ENCODE peak calls at places on chromosome 12, in seven cellular contexts. One of them, this sample, is unnamed.

GRCh38 chr12:67348683-67349082 is 79.5 kb downstream of the CAND1 start:
- DNase-seq in MCF 10A: no peak
- DNase-seq in tibial artery: no peak
- DNase-seq in uterus: no peak
- DNase-seq in fibroblast of mammary gland: no peak
- DNase-seq in lower leg skin: no peak
- DNase-seq in GM10248: no peak
- DNase-seq in this sample: no peak

GRCh38 chr12:129901256-129901655 is 2.6 kb downstream of the TMEM132D start:
- DNase-seq in MCF 10A: peak
- DNase-seq in tibial artery: no peak
- DNase-seq in GM10248: no peak
- DNase-seq in fibroblast of mammary gland: peak
- DNase-seq in lower leg skin: no peak
- DNase-seq in uterus: no peak
- DNase-seq in this sample: no peak

GRCh38 chr12:5013206-5013830 is 30.4 kb upstream of the KCNA5 start:
- DNase-seq in MCF 10A: no peak
- DNase-seq in GM10248: no peak
- DNase-seq in fibroblast of mammary gland: peak
- DNase-seq in uterus: no peak
- DNase-seq in tibial artery: no peak
- DNase-seq in lower leg skin: no peak
- DNase-seq in this sample: no peak

GRCh38 chr12:46101121-46101869 is 110.9 kb upstream of the SCAF11 start:
- DNase-seq in fibroblast of mammary gland: peak
- DNase-seq in lower leg skin: no peak
- DNase-seq in tibial artery: no peak
- DNase-seq in MCF 10A: peak
- DNase-seq in uterus: no peak
- DNase-seq in GM10248: no peak
- DNase-seq in this sample: no peak

GRCh38 chr12:42364692-42365091 is 38.7 kb downstream of the PPHLN1 start:
- DNase-seq in uterus: no peak
- DNase-seq in tibial artery: no peak
- DNase-seq in GM10248: no peak
- DNase-seq in fibroblast of mammary gland: no peak
- DNase-seq in lower leg skin: no peak
- DNase-seq in MCF 10A: no peak
- DNase-seq in this sample: no peak

GRCh38 chr12:97968641-97969171 is 506.1 kb downstream of the RMST start:
- DNase-seq in fibroblast of mammary gland: no peak
- DNase-seq in MCF 10A: no peak
- DNase-seq in lower leg skin: no peak
- DNase-seq in GM10248: no peak
- DNase-seq in tibial artery: no peak
- DNase-seq in uterus: no peak
- DNase-seq in this sample: no peak

GRCh38 chr12:4322789-4323188 is 1.8 kb downstream of the TIGAR start:
- DNase-seq in MCF 10A: no peak
- DNase-seq in GM10248: no peak
- DNase-seq in fibroblast of mammary gland: no peak
- DNase-seq in uterus: no peak
- DNase-seq in lower leg skin: no peak
- DNase-seq in tibial artery: no peak
- DNase-seq in this sample: peak

GRCh38 chr12:64675795-64676194 is 65.5 kb downstream of the RASSF3 start:
- DNase-seq in MCF 10A: peak
- DNase-seq in fibroblast of mammary gland: peak
- DNase-seq in tibial artery: peak
- DNase-seq in uterus: no peak
- DNase-seq in GM10248: no peak
- DNase-seq in lower leg skin: peak
- DNase-seq in this sample: no peak

GRCh38 chr12:6070472-6071257 is 53.8 kb downstream of the VWF start:
- DNase-seq in uterus: no peak
- DNase-seq in tibial artery: no peak
- DNase-seq in GM10248: no peak
- DNase-seq in fibroblast of mammary gland: no peak
- DNase-seq in MCF 10A: no peak
- DNase-seq in lower leg skin: no peak
- DNase-seq in this sample: no peak

GRCh38 chr12:14454098-14454907 is 88.8 kb downstream of the ATF7IP start:
- DNase-seq in uterus: no peak
- DNase-seq in tibial artery: no peak
- DNase-seq in fibroblast of mammary gland: peak
- DNase-seq in MCF 10A: peak
- DNase-seq in GM10248: peak
- DNase-seq in lower leg skin: no peak
- DNase-seq in this sample: peak

GRCh38 chr12:111285191-111285590 is 83.7 kb downstream of the PHETA1 start:
- DNase-seq in uterus: no peak
- DNase-seq in GM10248: no peak
- DNase-seq in tibial artery: no peak
- DNase-seq in lower leg skin: no peak
- DNase-seq in MCF 10A: no peak
- DNase-seq in fibroblast of mammary gland: no peak
- DNase-seq in this sample: no peak

GRCh38 chr12:122322501-122322900 is 56.2 kb upstream of the VPS33A start:
- DNase-seq in fibroblast of mammary gland: peak
- DNase-seq in GM10248: no peak
- DNase-seq in MCF 10A: peak
- DNase-seq in tibial artery: no peak
- DNase-seq in lower leg skin: no peak
- DNase-seq in uterus: no peak
- DNase-seq in this sample: no peak

GRCh38 chr12:52667509-52667908 is 12.7 kb downstream of the KRT1 start:
- DNase-seq in uterus: no peak
- DNase-seq in MCF 10A: no peak
- DNase-seq in lower leg skin: no peak
- DNase-seq in GM10248: no peak
- DNase-seq in tibial artery: no peak
- DNase-seq in fibroblast of mammary gland: no peak
- DNase-seq in this sample: no peak

GRCh38 chr12:40192704-40193255 is 32.0 kb upstream of the LRRK2 start:
- DNase-seq in GM10248: peak
- DNase-seq in tibial artery: no peak
- DNase-seq in MCF 10A: no peak
- DNase-seq in lower leg skin: no peak
- DNase-seq in fibroblast of mammary gland: no peak
- DNase-seq in uterus: no peak
- DNase-seq in this sample: peak

GRCh38 chr12:102955926-102956737 is 1.3 kb upstream of the ASCL1 start:
- DNase-seq in GM10248: peak
- DNase-seq in uterus: no peak
- DNase-seq in tibial artery: no peak
- DNase-seq in fibroblast of mammary gland: no peak
- DNase-seq in MCF 10A: no peak
- DNase-seq in lower leg skin: no peak
- DNase-seq in this sample: peak

GRCh38 chr12:82765971-82766705 is 79.4 kb downstream of the TMTC2 start:
- DNase-seq in MCF 10A: no peak
- DNase-seq in lower leg skin: no peak
- DNase-seq in GM10248: no peak
- DNase-seq in uterus: no peak
- DNase-seq in tibial artery: no peak
- DNase-seq in fibroblast of mammary gland: no peak
- DNase-seq in this sample: no peak

GRCh38 chr12:52170827-52171226 is 21.0 kb downstream of the KRT80 start:
- DNase-seq in uterus: no peak
- DNase-seq in fibroblast of mammary gland: no peak
- DNase-seq in MCF 10A: no peak
- DNase-seq in GM10248: no peak
- DNase-seq in lower leg skin: no peak
- DNase-seq in tibial artery: no peak
- DNase-seq in this sample: no peak

GRCh38 chr12:17954788-17955187 is 135.2 kb downstream of the RERGL start:
- DNase-seq in fibroblast of mammary gland: no peak
- DNase-seq in MCF 10A: no peak
- DNase-seq in uterus: no peak
- DNase-seq in GM10248: no peak
- DNase-seq in tibial artery: no peak
- DNase-seq in lower leg skin: no peak
- DNase-seq in this sample: no peak

GRCh38 chr12:52054838-52055741 is 3.8 kb downstream of the NR4A1 start:
- DNase-seq in MCF 10A: no peak
- DNase-seq in GM10248: no peak
- DNase-seq in lower leg skin: no peak
- DNase-seq in uterus: no peak
- DNase-seq in fibroblast of mammary gland: no peak
- DNase-seq in tibial artery: no peak
- DNase-seq in this sample: no peak

GRCh38 chr12:19965196-19966038 is 402.9 kb upstream of the PDE3A start:
- DNase-seq in uterus: no peak
- DNase-seq in GM10248: no peak
- DNase-seq in tibial artery: no peak
- DNase-seq in MCF 10A: no peak
- DNase-seq in lower leg skin: no peak
- DNase-seq in fibroblast of mammary gland: no peak
- DNase-seq in this sample: no peak

DNA sequence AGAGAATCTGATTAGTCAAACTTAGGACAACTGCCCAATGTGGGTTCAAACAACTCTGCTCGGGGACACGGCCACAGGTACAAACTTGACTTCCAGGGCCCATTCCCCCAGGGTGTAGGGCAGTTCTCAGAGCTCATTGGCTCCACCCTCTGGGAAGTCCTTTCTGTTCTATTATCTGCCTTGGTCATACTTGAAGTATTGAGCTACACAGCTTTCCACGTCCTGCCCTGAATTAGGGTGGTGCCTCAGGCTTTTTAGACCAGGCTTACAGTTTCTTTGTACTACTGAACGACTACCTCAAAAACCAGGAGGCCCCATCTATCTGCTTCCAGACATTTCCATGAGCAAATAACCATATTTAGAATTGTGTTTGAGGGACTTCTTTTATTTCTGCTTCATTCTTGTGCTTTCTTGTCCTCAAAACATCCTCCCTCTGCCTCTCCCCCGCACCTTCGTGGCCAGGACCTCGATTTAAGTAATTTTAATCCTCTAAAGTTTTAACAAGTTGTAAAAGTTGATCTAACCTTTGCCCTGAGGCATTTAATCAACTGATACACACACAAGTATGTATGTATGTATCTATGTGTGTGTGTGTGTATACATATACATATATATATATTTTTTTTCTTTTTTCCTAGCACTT is 281.8 kb upstream of the AMIGO2 start:
- DNase-seq in MCF 10A: peak
- DNase-seq in tibial artery: no peak
- DNase-seq in fibroblast of mammary gland: no peak
- DNase-seq in lower leg skin: no peak
- DNase-seq in uterus: peak
- DNase-seq in GM10248: peak
- DNase-seq in this sample: peak
- TF ChIP-seq CTCF in MCF 10A: no peak
- TF ChIP-seq CTCF in tibial artery: no peak
- TF ChIP-seq CTCF in fibroblast of mammary gland: no peak
- TF ChIP-seq CTCF in lower leg skin: no peak
- TF ChIP-seq CTCF in uterus: no peak
- TF ChIP-seq CTCF in GM10248: peak
- TF ChIP-seq CTCF in this sample: no peak

GRCh38 chr12:57087689-57088441 is 1.0 kb upstream of the NAB2 start:
- DNase-seq in tibial artery: peak
- DNase-seq in GM10248: peak
- DNase-seq in fibroblast of mammary gland: peak
- DNase-seq in MCF 10A: peak
- DNase-seq in lower leg skin: peak
- DNase-seq in uterus: peak
- DNase-seq in this sample: peak
- TF ChIP-seq CTCF in tibial artery: no peak
- TF ChIP-seq CTCF in GM10248: no peak
- TF ChIP-seq CTCF in fibroblast of mammary gland: no peak
- TF ChIP-seq CTCF in MCF 10A: no peak
- TF ChIP-seq CTCF in lower leg skin: no peak
- TF ChIP-seq CTCF in uterus: no peak
- TF ChIP-seq CTCF in this sample: no peak

GRCh38 chr12:78385541-78385940 is 479.0 kb upstream of the SYT1 start:
- DNase-seq in tibial artery: no peak
- DNase-seq in uterus: no peak
- DNase-seq in MCF 10A: peak
- DNase-seq in GM10248: no peak
- DNase-seq in lower leg skin: no peak
- DNase-seq in fibroblast of mammary gland: peak
- DNase-seq in this sample: no peak

GRCh38 chr12:78384541-78384940 is 480.0 kb upstream of the SYT1 start:
- DNase-seq in fibroblast of mammary gland: no peak
- DNase-seq in lower leg skin: no peak
- DNase-seq in uterus: no peak
- DNase-seq in MCF 10A: no peak
- DNase-seq in tibial artery: no peak
- DNase-seq in GM10248: no peak
- DNase-seq in this sample: no peak

GRCh38 chr12:78387721-78388120 is 476.9 kb upstream of the SYT1 start:
- DNase-seq in MCF 10A: no peak
- DNase-seq in lower leg skin: no peak
- DNase-seq in GM10248: no peak
- DNase-seq in uterus: no peak
- DNase-seq in fibroblast of mammary gland: no peak
- DNase-seq in tibial artery: no peak
- DNase-seq in this sample: no peak

GRCh38 chr12:78388461-78388860 is 476.1 kb upstream of the SYT1 start:
- DNase-seq in fibroblast of mammary gland: no peak
- DNase-seq in MCF 10A: no peak
- DNase-seq in tibial artery: no peak
- DNase-seq in GM10248: no peak
- DNase-seq in uterus: no peak
- DNase-seq in lower leg skin: no peak
- DNase-seq in this sample: no peak

DNA sequence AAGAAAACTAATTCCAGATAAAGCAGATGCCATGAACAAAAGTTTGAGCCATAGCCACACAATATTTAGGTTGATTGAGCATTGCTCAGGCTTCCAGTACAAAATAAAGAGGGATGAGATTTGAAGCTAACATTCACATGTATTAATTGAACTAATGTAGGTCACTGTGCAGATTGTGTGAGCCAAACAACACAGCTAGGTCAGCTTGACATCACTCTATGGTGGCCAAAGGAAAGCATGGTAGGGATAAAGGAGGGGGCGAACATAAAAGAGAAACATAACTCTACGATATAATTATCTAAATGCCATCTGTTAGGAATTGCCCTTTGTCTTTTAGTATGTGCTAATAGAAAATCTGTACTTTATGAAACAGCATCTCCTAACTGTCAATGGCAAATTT is 477.7 kb upstream of the SYT1 start:
- DNase-seq in GM10248: no peak
- DNase-seq in tibial artery: no peak
- DNase-seq in lower leg skin: no peak
- DNase-seq in uterus: no peak
- DNase-seq in fibroblast of mammary gland: no peak
- DNase-seq in MCF 10A: no peak
- DNase-seq in this sample: no peak
- TF ChIP-seq CTCF in GM10248: no peak
- TF ChIP-seq CTCF in tibial artery: no peak
- TF ChIP-seq CTCF in lower leg skin: no peak
- TF ChIP-seq CTCF in uterus: no peak
- TF ChIP-seq CTCF in fibroblast of mammary gland: no peak
- TF ChIP-seq CTCF in MCF 10A: no peak
- TF ChIP-seq CTCF in this sample: no peak

DNA sequence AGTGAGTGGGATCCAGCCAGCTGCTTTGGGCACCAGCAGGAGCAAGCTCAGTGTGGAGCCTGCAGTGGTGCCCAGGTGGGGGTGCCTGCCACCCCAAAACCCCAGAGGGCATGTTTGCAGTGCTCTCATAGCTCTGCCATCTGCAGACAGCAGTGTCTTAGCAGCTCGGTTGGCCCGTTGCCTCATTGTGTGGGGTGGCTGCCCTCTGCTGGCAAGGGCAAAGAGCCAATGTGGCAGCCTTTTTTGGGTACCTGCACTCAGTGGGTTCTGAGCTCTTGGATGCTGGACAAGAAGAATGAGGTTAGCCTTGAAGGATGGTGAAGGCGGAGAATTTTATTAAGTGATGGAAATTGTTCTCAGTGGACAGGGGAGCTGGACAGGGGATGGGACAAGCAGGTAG is 52.3 kb downstream of the NEUROD4 start:
- DNase-seq in tibial artery: no peak
- DNase-seq in uterus: no peak
- DNase-seq in GM10248: peak
- DNase-seq in MCF 10A: peak
- DNase-seq in fibroblast of mammary gland: peak
- DNase-seq in lower leg skin: no peak
- DNase-seq in this sample: peak
- TF ChIP-seq CTCF in tibial artery: no peak
- TF ChIP-seq CTCF in uterus: no peak
- TF ChIP-seq CTCF in GM10248: peak
- TF ChIP-seq CTCF in MCF 10A: peak
- TF ChIP-seq CTCF in fibroblast of mammary gland: peak
- TF ChIP-seq CTCF in lower leg skin: no peak
- TF ChIP-seq CTCF in this sample: peak